ENCODE peak calls at places on chromosomes 2 and 18, in eight cellular contexts. V, J, K, B, C, I, D and O are unnamed samples.

GRCh38 chr2:62895632-62896009 is 155.0 kb upstream of the OTX1 start:
- DNase-seq in V (no peak), J (no peak), K (no peak), B (no peak), C (no peak), I (no peak), D (no peak), O (no peak)

GRCh38 chr2:175535631-175536030 is 354.1 kb upstream of the ATP5MC3 start:
- DNase-seq in V (no peak), J (no peak), K (no peak), B (no peak), C (no peak), I (no peak), D (no peak), O (no peak)

GRCh38 chr18:33577688-33578370 is at the start of gene ASXL3:
- DNase-seq in V (no peak), J (no peak), K (no peak), B (no peak), C (no peak), I (peak), D (peak), O (no peak)

GRCh38 chr2:165544897-165545296 is 75.4 kb downstream of the CSRNP3 start:
- DNase-seq in V (no peak), J (no peak), K (no peak), B (no peak), C (no peak), I (no peak), D (no peak), O (no peak)

GRCh38 chr2:143901185-143901842 is 618.6 kb downstream of the ZEB2 start:
- DNase-seq in V (no peak), J (no peak), K (no peak), B (peak), C (peak), I (no peak), D (no peak), O (no peak)

GRCh38 chr2:181771355-181771754 is 91.0 kb upstream of the NEUROD1 start:
- DNase-seq in V (no peak), J (no peak), K (no peak), B (no peak), C (no peak), I (no peak), D (no peak), O (no peak)

GRCh38 chr2:67290451-67290991 is 106.6 kb upstream of the ETAA1 start:
- DNase-seq in V (no peak), J (no peak), K (no peak), B (peak), C (peak), I (no peak), D (no peak), O (no peak)

GRCh38 chr2:191155608-191156071 is 4.8 kb upstream of the STAT4 start:
- DNase-seq in V (peak), J (peak), K (no peak), B (no peak), C (no peak), I (no peak), D (no peak), O (no peak)

GRCh38 chr2:238979636-238980035 is 131.8 kb downstream of the TWIST2 start:
- DNase-seq in V (no peak), J (no peak), K (no peak), B (no peak), C (no peak), I (no peak), D (no peak), O (no peak)

GRCh38 chr2:209391776-209392401 is 32.0 kb upstream of the MAP2 start:
- DNase-seq in V (no peak), J (no peak), K (peak), B (no peak), C (peak), I (no peak), D (no peak), O (no peak)

GRCh38 chr2:177683473-177684069 is 291.0 kb downstream of the AGPS start:
- DNase-seq in V (no peak), J (no peak), K (no peak), B (no peak), C (no peak), I (no peak), D (no peak), O (no peak)

GRCh38 chr2:20677301-20678176 is 10.6 kb downstream of the GDF7 start:
- DNase-seq in V (no peak), J (no peak), K (no peak), B (no peak), C (no peak), I (no peak), D (no peak), O (no peak)

GRCh38 chr2:70901235-70902066 is 34.2 kb upstream of the ATP6V1B1 start:
- DNase-seq in V (no peak), J (no peak), K (no peak), B (no peak), C (no peak), I (peak), D (no peak), O (no peak)